ENCODE peak calls at places on chromosomes 1 and 21, in ten cellular contexts. S is IMR-90, T is upper lobe of left lung, O is K562, L is uterus, M is sigmoid colon, Z is tibial nerve, I is breast epithelium, Q is ovary, P is body of pancreas. D is an unnamed sample.

GRCh38 chr1:3498246-3498930 is 43.9 kb downstream of the ARHGEF16 start:
- DNase-seq in Z (no peak), Q (no peak), I (no peak), S (no peak), L (no peak), P (no peak), M (no peak), O (no peak), T (peak; percentile 83), D (no peak)

GRCh38 chr1:43803646-43804045 is 96.3 kb downstream of the ST3GAL3 start:
- DNase-seq in L (no peak), M (no peak), Q (no peak), I (no peak), Z (no peak), P (no peak), S (peak; percentile 23), O (no peak), T (no peak), D (no peak)

GRCh38 chr1:211541715-211542477 is 37.1 kb downstream of the SLC30A1 start:
- DNase-seq in S (peak; percentile 41), M (no peak), L (no peak), P (peak; percentile 38), O (no peak), Z (no peak), T (no peak), Q (no peak), I (peak; percentile 58), D (no peak)

GRCh38 chr1:32180186-32181060 is 948 bp downstream of the TXLNA start:
- DNase-seq in S (peak; percentile 59), P (peak; percentile 53), Z (no peak), M (peak; percentile 84), I (no peak), Q (peak; percentile 58), L (peak; percentile 47), T (peak; percentile 89), O (peak; percentile 65), D (peak; percentile 81)

GRCh38 chr1:25145775-25146381 is 86.4 kb downstream of the SYF2 start:
- DNase-seq in I (no peak), Z (no peak), O (no peak), Q (no peak), S (no peak), P (no peak), T (no peak), L (no peak), M (no peak), D (no peak)

GRCh38 chr21:15557925-15558324 is 171.9 kb upstream of the USP25 start:
- DNase-seq in L (no peak), P (no peak), M (no peak), Q (no peak), T (no peak), S (no peak), O (no peak), Z (no peak), I (no peak), D (no peak)

GRCh38 chr1:203424861-203425667 is 50.5 kb upstream of the PRELP start:
- DNase-seq in I (no peak), Z (no peak), Q (no peak), S (peak; percentile 53), L (no peak), M (no peak), T (no peak), O (no peak), P (no peak), D (no peak)

GRCh38 chr1:248695451-248696132 is 7.0 kb downstream of the OR14I1 start:
- DNase-seq in O (no peak), Z (no peak), T (no peak), P (no peak), Q (no peak), M (no peak), I (no peak), S (peak; percentile 5), L (no peak), D (no peak)

GRCh38 chr1:6489383-6489765 is 2.1 kb downstream of the PLEKHG5 start:
- DNase-seq in Q (no peak), S (no peak), P (no peak), T (no peak), Z (no peak), M (no peak), L (no peak), O (no peak), I (no peak), D (no peak)

GRCh38 chr1:61442456-61443013 is 282.4 kb downstream of the TM2D1 start:
- DNase-seq in P (no peak), S (no peak), Q (no peak), M (no peak), Z (no peak), I (no peak), O (no peak), L (no peak), T (no peak), D (no peak)

GRCh38 chr1:20194770-20195463 is 8.6 kb upstream of the PLA2G2C start:
- DNase-seq in P (peak; percentile 68), M (peak; percentile 83), S (peak; percentile 36), T (no peak), Q (peak; percentile 22), I (peak; percentile 45), O (peak; percentile 78), L (peak; percentile 28), Z (peak; percentile 22), D (peak; percentile 74)

GRCh38 chr21:45362748-45363145 is 42.2 kb upstream of the COL18A1 start:
- DNase-seq in T (no peak), Q (no peak), P (no peak), S (no peak), Z (no peak), I (no peak), L (no peak), M (no peak), O (no peak), D (no peak)

GRCh38 chr1:160108888-160109662 is 6.5 kb upstream of the ATP1A2 start:
- DNase-seq in Z (no peak), Q (peak; percentile 50), O (peak; percentile 33), S (peak; percentile 52), L (no peak), M (no peak), T (no peak), I (no peak), P (peak; percentile 38), D (no peak)

GRCh38 chr1:160705176-160705745 is 6.4 kb downstream of the CD48 start:
- DNase-seq in Q (no peak), S (no peak), L (no peak), I (no peak), M (no peak), P (no peak), T (no peak), Z (no peak), O (no peak), D (no peak)

GRCh38 chr1:60149254-60149653 is 75.7 kb upstream of the C1orf87 start:
- DNase-seq in Z (no peak), I (no peak), Q (no peak), S (no peak), L (no peak), M (peak; percentile 61), O (no peak), P (peak; percentile 56), T (no peak), D (no peak)

GRCh38 chr1:156959414-156959813 is 39.0 kb downstream of the LRRC71 start:
- DNase-seq in S (peak; percentile 77), L (peak; percentile 32), O (no peak), P (no peak), Z (no peak), M (no peak), T (no peak), Q (no peak), I (no peak), D (no peak)

GRCh38 chr21:42114646-42115045 is 43.5 kb downstream of the UMODL1 start:
- DNase-seq in Q (no peak), S (no peak), I (no peak), O (no peak), T (no peak), P (no peak), L (no peak), M (no peak), Z (no peak), D (no peak)

DNA sequence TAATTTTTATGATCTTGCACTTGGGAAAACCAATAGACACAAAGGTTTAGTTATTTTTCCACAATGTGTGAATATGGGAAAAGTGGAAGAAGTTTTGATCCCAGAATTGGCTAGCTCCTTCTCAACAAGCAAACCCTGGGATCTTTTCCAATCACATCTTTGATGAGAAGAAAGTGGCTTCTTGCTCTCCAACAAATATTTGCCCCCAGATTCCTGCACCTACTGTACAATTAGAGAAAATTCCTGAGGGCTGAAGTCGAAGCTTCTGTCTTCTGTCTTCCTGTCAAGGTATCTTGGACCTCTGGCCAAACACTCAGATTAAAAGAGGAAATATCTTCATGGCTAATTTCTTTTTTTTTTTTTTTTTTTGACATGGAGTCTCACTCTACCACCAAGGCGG is 113.1 kb upstream of the SLC45A1 start:
- DNase-seq in L (no peak), Q (no peak), I (no peak), O (no peak), Z (no peak), T (no peak), M (no peak), S (no peak), P (no peak), D (no peak)
- H3K27ac ChIP-seq in L (peak overlapping the region; percentile 94), Q (no peak overlapping the region), I (peak overlapping the region; percentile 66), O (no peak overlapping the region), Z (no peak overlapping the region), T (no peak overlapping the region), M (peak overlapping the region; percentile 94), S (no peak overlapping the region), P (no peak overlapping the region), D (no peak overlapping the region)

GRCh38 chr1:37015713-37016112 is 18.6 kb downstream of the GRIK3 start:
- DNase-seq in T (no peak), I (no peak), O (no peak), P (no peak), S (no peak), L (no peak), Q (no peak), M (no peak), Z (no peak), D (no peak)
- TF ChIP-seq POLR2A in T (no peak), I (no peak), O (no peak), P (no peak), S (no peak), L (no peak), Q (no peak), M (no peak), Z (no peak), D (no peak)

GRCh38 chr1:152167835-152168534 is 9.0 kb upstream of the RPTN start:
- DNase-seq in Z (no peak), S (peak; percentile 8), I (peak; percentile 68), P (no peak), T (no peak), M (no peak), L (no peak), O (no peak), Q (no peak), D (no peak)
- H3K27ac ChIP-seq in Z (no peak overlapping the region), S (no peak overlapping the region), I (no peak overlapping the region), P (no peak overlapping the region), T (no peak overlapping the region), M (no peak overlapping the region), L (no peak overlapping the region), O (no peak overlapping the region), Q (no peak overlapping the region), D (peak overlapping the region; percentile 84)

DNA sequence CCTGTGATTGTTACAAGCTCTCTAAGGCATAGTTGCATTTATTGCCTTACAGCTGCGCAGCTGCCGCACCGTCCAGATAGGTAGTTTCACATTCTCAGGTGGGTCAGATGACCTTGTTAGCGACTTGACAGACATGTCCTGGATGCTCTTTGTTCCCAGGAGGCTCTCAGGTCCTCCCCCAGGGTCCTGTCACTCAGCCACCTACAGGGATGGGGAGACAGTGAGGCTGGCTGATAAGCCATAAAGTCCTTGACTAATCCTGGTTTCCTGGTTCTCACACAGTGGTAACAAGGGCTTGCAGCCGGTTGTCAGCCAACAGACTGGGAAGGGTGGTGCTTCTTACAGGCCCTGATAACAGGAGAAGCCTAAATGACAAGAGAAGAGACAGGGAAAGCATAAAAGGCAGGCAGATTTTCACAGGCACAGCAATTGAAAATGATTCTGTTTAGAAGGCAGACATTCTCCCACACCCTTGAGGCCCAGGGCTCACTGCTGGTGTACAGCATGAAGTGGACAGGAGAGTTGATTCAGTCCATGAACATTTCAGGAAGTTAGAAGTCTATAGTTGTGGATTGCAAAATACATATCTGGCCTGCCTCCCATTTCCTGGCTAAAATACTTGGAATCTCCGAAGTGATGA is 2.9 kb downstream of the ARF1 start:
- DNase-seq in T (no peak), S (peak; percentile 84), P (no peak), Z (no peak), I (no peak), M (no peak), Q (no peak), O (peak; percentile 51), L (no peak), D (no peak)
- TF ChIP-seq POLR2A in T (no peak), S (peak; percentile 45), P (peak; percentile 32), Z (no peak), I (no peak), M (no peak), Q (no peak), O (no peak), L (no peak), D (no peak)